ENCODE peak calls at places on chromosomes 11 and 22, in seven cellular contexts. R is CD8-positive, alpha-beta memory T cell; E is OCI-LY7; Q is BE2C; X is heart left ventricle; Z is aorta; Y is prostate gland. C is an unnamed sample. For H3K4me1 and H3K9me3, the result is how much of the 10 kb centered on the place peaks cover.

GRCh38 chr11:68106165-68106940 is 14.8 kb downstream of the CHKA start:
- DNase-seq in R (no peak), E (no peak), Q (no peak), X (no peak), Z (no peak), Y (no peak), C (no peak)

GRCh38 chr11:81071641-81072040 is 1630.8 kb upstream of the TENM4 start:
- DNase-seq in R (no peak), E (no peak), Q (no peak), X (no peak), Z (no peak), Y (no peak), C (no peak)

GRCh38 chr11:114304969-114305368 is 8.8 kb downstream of the NNMT start:
- DNase-seq in R (no peak), E (no peak), Q (no peak), X (no peak), Z (no peak), Y (no peak), C (no peak)

GRCh38 chr11:12846766-12847615 is 162.1 kb upstream of the RASSF10 start:
- DNase-seq in R (no peak), E (peak), Q (no peak), X (no peak), Z (no peak), Y (no peak), C (no peak)

GRCh38 chr11:104199041-104199440 is 35.1 kb upstream of the PDGFD start:
- DNase-seq in R (no peak), E (no peak), Q (no peak), X (no peak), Z (no peak), Y (no peak), C (no peak)

GRCh38 chr22:16974298-16975084 is 33.5 kb downstream of the GAB4 start:
- DNase-seq in R (no peak), E (peak), Q (no peak), X (no peak), Z (no peak), Y (no peak), C (no peak)

GRCh38 chr11:61833478-61833877 is 5.4 kb downstream of the FADS2 start:
- DNase-seq in R (no peak), E (no peak), Q (no peak), X (no peak), Z (no peak), Y (no peak), C (no peak)

GRCh38 chr11:19426719-19427066 is 185.9 kb upstream of the E2F8 start:
- DNase-seq in R (no peak), E (no peak), Q (no peak), X (no peak), Z (no peak), Y (no peak), C (no peak)

GRCh38 chr11:123304828-123305530 is 109.9 kb upstream of the CLMP start:
- DNase-seq in R (no peak), E (peak), Q (no peak), X (no peak), Z (no peak), Y (no peak), C (no peak)

GRCh38 chr11:105673089-105673488 is 63.2 kb downstream of the GRIA4 start:
- DNase-seq in R (no peak), E (peak), Q (no peak), X (no peak), Z (peak), Y (peak), C (no peak)

GRCh38 chr11:123475478-123475877 is 45.4 kb downstream of the GRAMD1B start:
- DNase-seq in R (no peak), E (no peak), Q (peak), X (no peak), Z (no peak), Y (no peak), C (no peak)

GRCh38 chr11:7606496-7606895 is 66.8 kb downstream of the CYB5R2 start:
- DNase-seq in R (no peak), E (no peak), Q (no peak), X (no peak), Z (no peak), Y (no peak), C (no peak)

GRCh38 chr11:65898656-65899355 is 1.4 kb downstream of the FOSL1 start:
- DNase-seq in R (no peak), E (no peak), Q (no peak), X (no peak), Z (no peak), Y (no peak), C (peak)

GRCh38 chr11:58434217-58434616 is 6.3 kb upstream of the OR5B2 start:
- DNase-seq in R (no peak), E (no peak), Q (no peak), X (no peak), Z (no peak), Y (no peak), C (no peak)

GRCh38 chr11:58433638-58434203 is 5.8 kb upstream of the OR5B2 start:
- DNase-seq in R (no peak), E (peak), Q (no peak), X (no peak), Z (no peak), Y (no peak), C (no peak)

GRCh38 chr11:58428021-58428420 is at the start of gene OR5B2:
- DNase-seq in R (no peak), E (no peak), Q (no peak), X (no peak), Z (no peak), Y (no peak), C (no peak)

DNA sequence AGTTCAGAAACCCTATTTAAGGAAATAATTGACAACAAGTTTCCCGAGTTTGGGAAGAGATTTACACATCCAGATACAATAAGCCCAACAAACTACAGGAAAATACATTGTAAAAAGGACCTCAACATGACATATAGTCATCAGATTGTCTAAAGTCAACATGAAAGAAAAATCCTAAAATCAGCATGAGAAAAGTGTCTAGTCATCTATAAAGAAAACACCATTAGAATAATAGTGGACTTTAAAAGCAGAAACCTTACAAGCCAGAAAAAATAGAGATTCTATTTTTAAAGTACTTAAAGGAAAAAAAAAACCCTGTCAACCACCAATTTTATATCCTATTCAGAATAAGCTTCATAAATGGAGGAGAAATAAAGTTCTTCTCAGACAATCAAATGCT is 1.4 kb upstream of the OR5B2 start:
- DNase-seq in R (no peak), E (no peak), Q (no peak), X (no peak), Z (no peak), Y (no peak), C (no peak)
- H3K4me1 ChIP-seq in R (under half), E (under half), Q (under half), X (under half), Z (under half), Y (under half), C (under half)

GRCh38 chr22:22454997-22455396 is 53.5 kb downstream of the ZNF280B start:
- DNase-seq in R (no peak), E (no peak), Q (no peak), X (no peak), Z (no peak), Y (no peak), C (no peak)
- H3K9me3 ChIP-seq in R (under half), E (under half), Q (under half), X (under half), Z (under half), Y (under half), C (under half)

GRCh38 chr11:9761441-9761945 is 97.6 kb downstream of the SWAP70 start:
- DNase-seq in R (no peak), E (no peak), Q (no peak), X (no peak), Z (no peak), Y (no peak), C (no peak)

GRCh38 chr11:9769621-9770020 is 105.7 kb downstream of the SWAP70 start:
- DNase-seq in R (no peak), E (no peak), Q (no peak), X (no peak), Z (no peak), Y (no peak), C (no peak)

GRCh38 chr11:9763301-9763700 is 99.4 kb downstream of the SWAP70 start:
- DNase-seq in R (no peak), E (no peak), Q (no peak), X (no peak), Z (no peak), Y (no peak), C (no peak)

GRCh38 chr11:9762531-9762930 is 98.7 kb downstream of the SWAP70 start:
- DNase-seq in R (no peak), E (no peak), Q (no peak), X (no peak), Z (no peak), Y (no peak), C (no peak)

DNA sequence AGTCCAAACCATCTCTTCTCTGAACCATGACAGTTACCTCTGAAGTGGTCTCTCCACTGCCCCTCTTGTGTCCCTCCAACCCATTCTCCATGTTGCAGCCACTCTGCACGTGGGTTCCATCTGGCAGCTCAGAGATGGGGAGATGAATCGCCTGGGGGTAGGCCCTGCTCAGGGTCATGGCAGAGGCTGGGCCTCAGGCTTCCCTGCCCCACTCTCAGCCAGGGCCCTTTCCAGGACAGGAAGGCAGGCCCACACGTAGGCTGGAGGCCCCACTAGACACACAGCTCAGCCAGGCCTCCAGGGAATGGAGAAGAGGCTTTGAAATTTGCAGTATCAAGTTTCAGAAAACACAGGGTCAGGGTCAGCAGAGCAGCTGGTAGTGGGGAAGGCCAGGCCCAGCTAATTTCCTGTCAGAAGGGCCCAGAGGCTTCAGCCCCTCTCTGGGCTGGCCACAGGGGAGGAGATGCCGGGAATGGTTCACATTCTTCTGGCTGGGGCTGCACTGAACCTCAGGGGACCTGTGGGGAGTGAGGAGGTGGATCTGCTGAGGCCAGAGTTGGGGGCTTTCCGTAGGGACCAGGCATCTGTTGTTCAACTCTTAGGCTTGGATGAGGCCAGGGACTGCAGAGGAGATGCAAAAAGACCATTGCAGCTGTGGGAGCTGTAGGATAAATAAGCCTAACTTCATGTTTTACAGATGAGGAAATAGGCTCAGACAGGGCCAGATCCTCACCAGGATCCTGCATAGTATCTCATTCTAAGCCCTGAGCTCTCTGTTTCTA is 101.6 kb downstream of the SWAP70 start:
- DNase-seq in R (no peak), E (no peak), Q (peak), X (peak), Z (peak), Y (no peak), C (no peak)
- H3K4me1 ChIP-seq in R (under half), E (under half), Q (under half), X (under half), Z (under half), Y (under half), C (under half)

GRCh38 chr11:44892843-44893242 is 57.8 kb downstream of the TP53I11 start:
- DNase-seq in R (no peak), E (no peak), Q (no peak), X (no peak), Z (no peak), Y (no peak), C (no peak)

GRCh38 chr11:44887598-44887997 is 63.1 kb downstream of the TP53I11 start:
- DNase-seq in R (no peak), E (no peak), Q (no peak), X (no peak), Z (no peak), Y (no peak), C (no peak)

GRCh38 chr11:44886765-44887164 is 63.9 kb downstream of the TP53I11 start:
- DNase-seq in R (no peak), E (no peak), Q (no peak), X (no peak), Z (no peak), Y (no peak), C (no peak)

GRCh38 chr11:44885919-44886318 is 64.8 kb downstream of the TP53I11 start:
- DNase-seq in R (no peak), E (no peak), Q (no peak), X (no peak), Z (no peak), Y (no peak), C (no peak)

DNA sequence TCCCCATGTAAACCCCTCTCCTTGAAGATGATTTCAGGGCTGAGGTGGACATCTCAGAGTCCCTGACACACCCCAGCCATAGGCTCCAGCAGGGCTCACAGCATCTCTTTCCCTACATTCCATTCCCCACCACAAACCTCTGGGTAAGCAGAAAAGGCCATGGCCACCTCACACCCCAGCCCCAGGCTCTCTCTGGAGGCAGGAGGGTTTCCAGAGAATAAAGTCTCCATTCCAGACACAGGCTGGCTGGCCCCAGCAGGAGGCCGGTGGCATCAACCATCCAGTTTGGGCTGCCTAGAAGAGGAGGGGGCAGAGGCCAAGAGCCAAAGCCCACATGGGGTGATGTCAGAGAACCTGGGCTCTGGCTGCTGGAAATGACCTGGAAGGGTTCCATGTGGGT is 61.4 kb downstream of the TP53I11 start:
- DNase-seq in R (no peak), E (no peak), Q (no peak), X (no peak), Z (no peak), Y (no peak), C (no peak)
- H3K9me3 ChIP-seq in R (under half), E (under half), Q (under half), X (under half), Z (under half), Y (under half), C (under half)

GRCh38 chr11:102118937-102119336 is 8.7 kb downstream of the YAP1 start:
- DNase-seq in R (no peak), E (no peak), Q (no peak), X (no peak), Z (no peak), Y (no peak), C (no peak)

GRCh38 chr11:102117472-102118113 is 7.3 kb downstream of the YAP1 start:
- DNase-seq in R (no peak), E (no peak), Q (no peak), X (no peak), Z (no peak), Y (no peak), C (no peak)

GRCh38 chr11:102121329-102121728 is 11.1 kb downstream of the YAP1 start:
- DNase-seq in R (no peak), E (no peak), Q (no peak), X (no peak), Z (no peak), Y (no peak), C (no peak)

GRCh38 chr11:102120006-102120405 is 9.8 kb downstream of the YAP1 start:
- DNase-seq in R (no peak), E (no peak), Q (no peak), X (no peak), Z (no peak), Y (no peak), C (no peak)

DNA sequence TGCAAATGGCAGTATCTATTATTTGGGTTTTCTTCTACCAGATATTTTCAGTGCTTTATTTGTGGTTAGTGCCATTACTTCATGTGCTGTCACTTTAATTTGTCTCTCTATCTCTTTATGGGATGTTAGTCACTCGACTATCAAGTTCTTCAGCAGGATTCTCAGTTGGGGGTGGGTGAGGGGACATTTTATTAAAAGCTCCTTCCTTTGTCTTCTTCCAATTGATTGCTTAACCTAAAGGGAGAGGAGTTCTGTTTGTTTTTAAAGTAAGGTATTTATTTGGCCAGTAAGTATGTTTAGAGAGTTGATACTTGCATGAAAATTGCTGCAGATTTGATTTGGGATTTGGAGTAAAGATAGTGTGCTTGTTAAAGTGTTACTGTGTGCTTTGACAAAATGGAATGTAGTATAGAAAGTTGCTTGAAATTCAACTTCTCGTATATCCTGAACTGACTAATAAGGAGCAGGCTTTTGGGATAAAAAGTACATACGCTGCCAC is 10.2 kb downstream of the YAP1 start:
- DNase-seq in R (no peak), E (no peak), Q (no peak), X (no peak), Z (no peak), Y (no peak), C (no peak)
- H3K4me1 ChIP-seq in R (under half), E (under half), Q (under half), X (half or more), Z (under half), Y (under half), C (half or more)

C was measured in lower lobe of right lung.